ENCODE peak calls at places on chromosomes 6 and 20, in eight cellular contexts. X is NCI-H1694 treated with DMSO at 0.1 percent for 48 hours; R is skeletal muscle cell; L is stimulated activated naive B cell treated with anti-CD40 and anti-IgM and Interleukin-4, amounts not matched to agents 10 μg/mL and 1 μg/mL and 100 μg/mL, for 72 hours; A is stimulated activated CD4-positive, alpha-beta T cell treated with anti-CD3 and anti-CD28 coated beads, TNF-alpha, amount 100 ng/mL, for 48 hours; K is NCI-H187; U is T-cell; F is NAMALWA. M is an unnamed sample.
A peak's percentile ranks its signal among the peaks of the same experiment; 100 is the strongest.

GRCh38 chr20:62120990-62121775 is 1.1 kb upstream of the LSM14B start:
- DNase-seq in X (no peak), R (peak; percentile 30), L (no peak), A (peak; percentile 24), K (no peak), U (no peak), F (peak; percentile 75), M (no peak)

GRCh38 chr6:77624468-77624867 is 28.4 kb upstream of the MEI4 start:
- DNase-seq in X (no peak), R (no peak), L (no peak), A (no peak), K (no peak), U (no peak), F (no peak), M (no peak)

GRCh38 chr6:20835315-20836010 is 301.2 kb downstream of the CDKAL1 start:
- DNase-seq in X (no peak), R (no peak), L (no peak), A (no peak), K (no peak), U (no peak), F (no peak), M (no peak)

GRCh38 chr6:15864033-15864707 is 201.3 kb upstream of the DTNBP1 start:
- DNase-seq in X (no peak), R (no peak), L (no peak), A (no peak), K (no peak), U (no peak), F (no peak), M (no peak)

GRCh38 chr6:13624871-13625288 is 9.7 kb downstream of the NOL7 start:
- DNase-seq in X (peak; percentile 52), R (no peak), L (no peak), A (no peak), K (no peak), U (peak; percentile 32), F (peak; percentile 74), M (no peak)

GRCh38 chr6:106448000-106448426 is 87.5 kb downstream of the CRYBG1 start:
- DNase-seq in X (no peak), R (no peak), L (peak; percentile 44), A (no peak), K (no peak), U (peak; percentile 31), F (peak; percentile 9), M (no peak)

GRCh38 chr20:12575352-12576095 is 433.2 kb upstream of the SPTLC3 start:
- DNase-seq in X (no peak), R (no peak), L (no peak), A (no peak), K (no peak), U (no peak), F (no peak), M (peak; percentile 75)

GRCh38 chr20:2690213-2690612 is 2.4 kb upstream of the EBF4 start:
- DNase-seq in X (no peak), R (no peak), L (no peak), A (no peak), K (no peak), U (no peak), F (no peak), M (no peak)

GRCh38 chr20:13736792-13737191 is 47.9 kb downstream of the ESF1 start:
- DNase-seq in X (no peak), R (peak; percentile 59), L (no peak), A (no peak), K (no peak), U (no peak), F (no peak), M (no peak)

GRCh38 chr20:25282034-25282781 is 34.3 kb downstream of the PYGB start:
- DNase-seq in X (no peak), R (no peak), L (no peak), A (no peak), K (no peak), U (no peak), F (peak; percentile 43), M (peak; percentile 15)

GRCh38 chr6:10138917-10139316 is 276.0 kb downstream of the TFAP2A start:
- DNase-seq in X (no peak), R (no peak), L (no peak), A (no peak), K (no peak), U (no peak), F (no peak), M (no peak)

GRCh38 chr20:20318318-20319161 is 49.4 kb upstream of the INSM1 start:
- DNase-seq in X (peak; percentile 29), R (no peak), L (no peak), A (no peak), K (peak; percentile 18), U (no peak), F (no peak), M (no peak)

GRCh38 chr6:31580807-31581437 is 1.3 kb downstream of the LTB start:
- DNase-seq in X (peak; percentile 65), R (no peak), L (peak; percentile 82), A (no peak), K (peak; percentile 32), U (peak; percentile 89), F (peak; percentile 84), M (peak; percentile 89)

GRCh38 chr6:118896339-118897136 is 2.6 kb downstream of the ASF1A start:
- DNase-seq in X (peak; percentile 49), R (no peak), L (no peak), A (no peak), K (no peak), U (no peak), F (peak; percentile 74), M (no peak)

GRCh38 chr6:110530671-110531070 is 54.3 kb upstream of the SLC22A16 start:
- DNase-seq in X (no peak), R (no peak), L (no peak), A (no peak), K (no peak), U (no peak), F (no peak), M (no peak)

GRCh38 chr20:38321959-38322598 is 18.1 kb downstream of the BPI start:
- DNase-seq in X (peak; percentile 35), R (peak; percentile 33), L (no peak), A (no peak), K (no peak), U (no peak), F (peak; percentile 40), M (peak; percentile 56)

GRCh38 chr6:38755874-38756273 is 40.8 kb downstream of the DNAH8 start:
- DNase-seq in X (no peak), R (no peak), L (no peak), A (no peak), K (no peak), U (no peak), F (no peak), M (no peak)

GRCh38 chr6:127606131-127606562 is 29.2 kb downstream of the C6orf58 start:
- DNase-seq in X (peak; percentile 82), R (peak; percentile 25), L (no peak), A (no peak), K (no peak), U (no peak), F (peak; percentile 18), M (peak; percentile 15)

GRCh38 chr20:13353261-13353945 is 132.3 kb downstream of the ISM1 start:
- DNase-seq in X (no peak), R (no peak), L (no peak), A (no peak), K (no peak), U (no peak), F (no peak), M (no peak)

GRCh38 chr6:109595998-109596397 is 95.0 kb downstream of the AK9 start:
- DNase-seq in X (no peak), R (no peak), L (no peak), A (no peak), K (no peak), U (no peak), F (peak; percentile 51), M (no peak)

GRCh38 chr6:161922631-161923119 is 648.8 kb upstream of the AGPAT4 start:
- DNase-seq in X (no peak), R (peak; percentile 60), L (no peak), A (no peak), K (no peak), U (no peak), F (peak; percentile 39), M (no peak)

GRCh38 chr6:42846505-42846904 is 32.9 kb upstream of the RPL7L1 start:
- DNase-seq in X (no peak), R (no peak), L (no peak), A (no peak), K (no peak), U (no peak), F (no peak), M (no peak)

GRCh38 chr20:45138451-45139300 is 14.4 kb upstream of the WFDC12 start:
- DNase-seq in X (peak; percentile 1), R (no peak), L (peak; percentile 55), A (peak; percentile 65), K (peak; percentile 6), U (peak; percentile 37), F (peak; percentile 70), M (no peak)

GRCh38 chr20:40763646-40764295 is 74.7 kb upstream of the MAFB start:
- DNase-seq in X (no peak), R (no peak), L (no peak), A (no peak), K (no peak), U (no peak), F (no peak), M (no peak)

GRCh38 chr20:58457083-58457680 is 58.0 kb downstream of the APCDD1L start:
- DNase-seq in X (no peak), R (peak; percentile 87), L (no peak), A (no peak), K (no peak), U (no peak), F (no peak), M (no peak)

M was measured in ovary.